ENCODE peak calls at places on chromosomes 11 and 22, in seven cellular contexts. One of them, this sample, is unnamed.

GRCh38 chr11:74570266-74571061 is 21.9 kb upstream of the POLD3 start:
- DNase-seq in lung microvascular endothelial cell: peak
- DNase-seq in hypothalamus: no peak
- DNase-seq in HT1080: peak
- DNase-seq in GM03348: peak
- DNase-seq in NCI-H2029 treated with DMSO at 0.1 percent for 48 hours: peak
- DNase-seq in M059J: peak
- DNase-seq in this sample: peak

GRCh38 chr22:45381348-45381747 is 32.1 kb downstream of the SMC1B start:
- DNase-seq in hypothalamus: no peak
- DNase-seq in GM03348: no peak
- DNase-seq in M059J: no peak
- DNase-seq in lung microvascular endothelial cell: no peak
- DNase-seq in HT1080: no peak
- DNase-seq in NCI-H2029 treated with DMSO at 0.1 percent for 48 hours: no peak
- DNase-seq in this sample: no peak

GRCh38 chr11:11841121-11841604 is 609 bp upstream of the USP47 start:
- DNase-seq in lung microvascular endothelial cell: no peak
- DNase-seq in hypothalamus: peak
- DNase-seq in GM03348: peak
- DNase-seq in HT1080: peak
- DNase-seq in M059J: peak
- DNase-seq in NCI-H2029 treated with DMSO at 0.1 percent for 48 hours: peak
- DNase-seq in this sample: peak

GRCh38 chr11:123683616-123684170 is 29.3 kb upstream of the SCN3B start:
- DNase-seq in lung microvascular endothelial cell: no peak
- DNase-seq in NCI-H2029 treated with DMSO at 0.1 percent for 48 hours: no peak
- DNase-seq in M059J: no peak
- DNase-seq in HT1080: no peak
- DNase-seq in GM03348: no peak
- DNase-seq in hypothalamus: no peak
- DNase-seq in this sample: no peak

GRCh38 chr22:23153994-23154393 is 8.7 kb downstream of the RAB36 start:
- DNase-seq in M059J: no peak
- DNase-seq in HT1080: no peak
- DNase-seq in hypothalamus: no peak
- DNase-seq in NCI-H2029 treated with DMSO at 0.1 percent for 48 hours: no peak
- DNase-seq in lung microvascular endothelial cell: no peak
- DNase-seq in GM03348: no peak
- DNase-seq in this sample: no peak

GRCh38 chr22:30930228-30930627 is 38.3 kb downstream of the MORC2 start:
- DNase-seq in GM03348: no peak
- DNase-seq in NCI-H2029 treated with DMSO at 0.1 percent for 48 hours: no peak
- DNase-seq in HT1080: no peak
- DNase-seq in lung microvascular endothelial cell: no peak
- DNase-seq in M059J: no peak
- DNase-seq in hypothalamus: no peak
- DNase-seq in this sample: no peak

GRCh38 chr22:19060356-19061009 is 61.7 kb downstream of the DGCR2 start:
- DNase-seq in M059J: peak
- DNase-seq in NCI-H2029 treated with DMSO at 0.1 percent for 48 hours: no peak
- DNase-seq in lung microvascular endothelial cell: no peak
- DNase-seq in GM03348: no peak
- DNase-seq in HT1080: peak
- DNase-seq in hypothalamus: no peak
- DNase-seq in this sample: no peak

GRCh38 chr11:116702772-116703360 is 69.9 kb downstream of the BUD13 start:
- DNase-seq in NCI-H2029 treated with DMSO at 0.1 percent for 48 hours: no peak
- DNase-seq in hypothalamus: no peak
- DNase-seq in M059J: no peak
- DNase-seq in HT1080: no peak
- DNase-seq in lung microvascular endothelial cell: no peak
- DNase-seq in GM03348: no peak
- DNase-seq in this sample: no peak

GRCh38 chr11:12149672-12150225 is 39.4 kb downstream of the MICAL2 start:
- DNase-seq in hypothalamus: no peak
- DNase-seq in NCI-H2029 treated with DMSO at 0.1 percent for 48 hours: no peak
- DNase-seq in lung microvascular endothelial cell: no peak
- DNase-seq in M059J: no peak
- DNase-seq in HT1080: no peak
- DNase-seq in GM03348: no peak
- DNase-seq in this sample: no peak

GRCh38 chr11:69644071-69644961 is 3.4 kb downstream of the CCND1 start:
- DNase-seq in hypothalamus: no peak
- DNase-seq in lung microvascular endothelial cell: peak
- DNase-seq in HT1080: peak
- DNase-seq in NCI-H2029 treated with DMSO at 0.1 percent for 48 hours: no peak
- DNase-seq in GM03348: peak
- DNase-seq in M059J: peak
- DNase-seq in this sample: peak

GRCh38 chr11:134157451-134157850 is 66.3 kb downstream of the NCAPD3 start:
- DNase-seq in NCI-H2029 treated with DMSO at 0.1 percent for 48 hours: no peak
- DNase-seq in lung microvascular endothelial cell: no peak
- DNase-seq in M059J: no peak
- DNase-seq in GM03348: no peak
- DNase-seq in HT1080: no peak
- DNase-seq in hypothalamus: no peak
- DNase-seq in this sample: no peak

GRCh38 chr22:45537734-45538181 is 35.1 kb downstream of the FBLN1 start:
- DNase-seq in hypothalamus: peak
- DNase-seq in lung microvascular endothelial cell: no peak
- DNase-seq in NCI-H2029 treated with DMSO at 0.1 percent for 48 hours: no peak
- DNase-seq in GM03348: peak
- DNase-seq in M059J: peak
- DNase-seq in HT1080: peak
- DNase-seq in this sample: peak

GRCh38 chr11:118615282-118615979 is 8.0 kb downstream of the PHLDB1 start:
- DNase-seq in NCI-H2029 treated with DMSO at 0.1 percent for 48 hours: no peak
- DNase-seq in GM03348: no peak
- DNase-seq in HT1080: peak
- DNase-seq in hypothalamus: no peak
- DNase-seq in lung microvascular endothelial cell: no peak
- DNase-seq in M059J: peak
- DNase-seq in this sample: no peak

GRCh38 chr11:107545101-107545514 is 20.4 kb downstream of the ALKBH8 start:
- DNase-seq in hypothalamus: no peak
- DNase-seq in NCI-H2029 treated with DMSO at 0.1 percent for 48 hours: no peak
- DNase-seq in lung microvascular endothelial cell: peak
- DNase-seq in M059J: peak
- DNase-seq in GM03348: peak
- DNase-seq in HT1080: peak
- DNase-seq in this sample: no peak

GRCh38 chr11:82701847-82702520 is 31.7 kb downstream of the FAM181B start:
- DNase-seq in GM03348: peak
- DNase-seq in HT1080: peak
- DNase-seq in hypothalamus: peak
- DNase-seq in NCI-H2029 treated with DMSO at 0.1 percent for 48 hours: no peak
- DNase-seq in lung microvascular endothelial cell: peak
- DNase-seq in M059J: peak
- DNase-seq in this sample: peak

GRCh38 chr11:105265859-105266258 is 126.3 kb upstream of the CARD18 start:
- DNase-seq in NCI-H2029 treated with DMSO at 0.1 percent for 48 hours: no peak
- DNase-seq in GM03348: peak
- DNase-seq in lung microvascular endothelial cell: peak
- DNase-seq in hypothalamus: no peak
- DNase-seq in M059J: peak
- DNase-seq in HT1080: peak
- DNase-seq in this sample: no peak

GRCh38 chr11:128718064-128718463 is 24.2 kb downstream of the FLI1 start:
- DNase-seq in HT1080: no peak
- DNase-seq in GM03348: no peak
- DNase-seq in NCI-H2029 treated with DMSO at 0.1 percent for 48 hours: no peak
- DNase-seq in M059J: no peak
- DNase-seq in lung microvascular endothelial cell: no peak
- DNase-seq in hypothalamus: no peak
- DNase-seq in this sample: no peak

This sample was measured in hepatic stellate cell.